ENCODE peak calls at places on chromosomes 2 and 18, in six cellular contexts. L, Z, V, M, T and A are unnamed samples.

GRCh38 chr2:229849073-229849472 is 72.7 kb downstream of the TRIP12 start:
- DNase-seq in L (no peak), Z (no peak), V (no peak), M (no peak), T (no peak), A (no peak)

GRCh38 chr2:25164526-25164925 is 3.9 kb downstream of the POMC start:
- DNase-seq in L (no peak), Z (no peak), V (no peak), M (no peak), T (no peak), A (no peak)

GRCh38 chr18:59343916-59344315 is 15.1 kb downstream of the LMAN1 start:
- DNase-seq in L (no peak), Z (no peak), V (no peak), M (no peak), T (no peak), A (no peak)

GRCh38 chr2:41764919-41765318 is 282.9 kb upstream of the PKDCC start:
- DNase-seq in L (no peak), Z (no peak), V (no peak), M (no peak), T (no peak), A (no peak)

GRCh38 chr2:54757496-54757895 is 34.0 kb downstream of the EML6 start:
- DNase-seq in L (no peak), Z (no peak), V (no peak), M (no peak), T (no peak), A (no peak)

GRCh38 chr2:169765523-169765922 is 31.9 kb downstream of the KLHL23 start:
- DNase-seq in L (no peak), Z (no peak), V (no peak), M (peak; percentile 52), T (no peak), A (no peak)

GRCh38 chr2:178200331-178200730 is 6.0 kb downstream of the OSBPL6 start:
- DNase-seq in L (no peak), Z (no peak), V (no peak), M (no peak), T (no peak), A (no peak)

GRCh38 chr2:166593403-166593802 is 99.4 kb upstream of the SCN7A start:
- DNase-seq in L (no peak), Z (no peak), V (no peak), M (no peak), T (no peak), A (no peak)

GRCh38 chr18:8960740-8961657 is 141.5 kb upstream of the NDUFV2 start:
- DNase-seq in L (no peak), Z (no peak), V (no peak), M (peak; percentile 77), T (no peak), A (no peak)

GRCh38 chr2:152600698-152601097 is 116.6 kb downstream of the PRPF40A start:
- DNase-seq in L (no peak), Z (no peak), V (no peak), M (no peak), T (no peak), A (no peak)

GRCh38 chr2:24559714-24560113 is 68.7 kb downstream of the NCOA1 start:
- DNase-seq in L (no peak), Z (no peak), V (no peak), M (no peak), T (no peak), A (no peak)

GRCh38 chr2:74415762-74416395 is 5.5 kb downstream of the C2orf81 start:
- DNase-seq in L (no peak), Z (no peak), V (no peak), M (no peak), T (no peak), A (no peak)

GRCh38 chr2:206824219-206824618 is 58.8 kb downstream of the FASTKD2 start:
- DNase-seq in L (no peak), Z (no peak), V (no peak), M (no peak), T (no peak), A (no peak)

GRCh38 chr2:169395821-169396374 is 33.6 kb upstream of the LRP2 start:
- DNase-seq in L (no peak), Z (no peak), V (no peak), M (no peak), T (no peak), A (no peak)

GRCh38 chr2:184689633-184690032 is 91.3 kb downstream of the ZNF804A start:
- DNase-seq in L (no peak), Z (no peak), V (no peak), M (no peak), T (no peak), A (no peak)

GRCh38 chr2:132443106-132443505 is 26.5 kb downstream of the GPR39 start:
- DNase-seq in L (no peak), Z (no peak), V (no peak), M (no peak), T (no peak), A (no peak)

GRCh38 chr2:137348301-137348700 is 583.0 kb downstream of the THSD7B start:
- DNase-seq in L (no peak), Z (no peak), V (no peak), M (no peak), T (no peak), A (no peak)

GRCh38 chr2:38498039-38498438 is 104.7 kb downstream of the HNRNPLL start:
- DNase-seq in L (no peak), Z (no peak), V (no peak), M (peak; percentile 34), T (no peak), A (no peak)

GRCh38 chr2:196322963-196323810 is 151.8 kb upstream of the STK17B start:
- DNase-seq in L (no peak), Z (no peak), V (no peak), M (no peak), T (no peak), A (no peak)

GRCh38 chr18:74682141-74682997 is 84.7 kb downstream of the ZNF407 start:
- DNase-seq in L (no peak), Z (no peak), V (no peak), M (no peak), T (no peak), A (no peak)

GRCh38 chr2:201887851-201888451 is 81.6 kb downstream of the CDK15 start:
- DNase-seq in L (no peak), Z (no peak), V (no peak), M (no peak), T (no peak), A (no peak)

GRCh38 chr2:110858135-110858737 is 125.9 kb downstream of the ACOXL start:
- DNase-seq in L (no peak), Z (peak; percentile 69), V (no peak), M (no peak), T (no peak), A (no peak)

GRCh38 chr2:198098386-198098785 is 294.0 kb downstream of the PLCL1 start:
- DNase-seq in L (no peak), Z (no peak), V (no peak), M (no peak), T (no peak), A (no peak)

GRCh38 chr2:32135409-32135808 is 30.3 kb upstream of the SLC30A6 start:
- DNase-seq in L (peak; percentile 79), Z (no peak), V (peak; percentile 61), M (peak; percentile 68), T (no peak), A (peak; percentile 24)

GRCh38 chr2:84424152-84424551 is 34.9 kb downstream of the SUCLG1 start:
- DNase-seq in L (no peak), Z (no peak), V (no peak), M (no peak), T (no peak), A (peak; percentile 3)

GRCh38 chr18:40404284-40404683 is 1550.8 kb upstream of the PIK3C3 start:
- DNase-seq in L (no peak), Z (no peak), V (no peak), M (no peak), T (no peak), A (no peak)

GRCh38 chr18:43662657-43663056 is 385.4 kb upstream of the SYT4 start:
- DNase-seq in L (no peak), Z (no peak), V (no peak), M (no peak), T (no peak), A (no peak)

GRCh38 chr18:6881034-6881800 is 151.7 kb downstream of the ARHGAP28 start:
- DNase-seq in L (no peak), Z (no peak), V (no peak), M (no peak), T (no peak), A (no peak)

GRCh38 chr2:50546790-50547189 is 485.1 kb downstream of the NRXN1 start:
- DNase-seq in L (no peak), Z (no peak), V (no peak), M (no peak), T (no peak), A (no peak)

DNA sequence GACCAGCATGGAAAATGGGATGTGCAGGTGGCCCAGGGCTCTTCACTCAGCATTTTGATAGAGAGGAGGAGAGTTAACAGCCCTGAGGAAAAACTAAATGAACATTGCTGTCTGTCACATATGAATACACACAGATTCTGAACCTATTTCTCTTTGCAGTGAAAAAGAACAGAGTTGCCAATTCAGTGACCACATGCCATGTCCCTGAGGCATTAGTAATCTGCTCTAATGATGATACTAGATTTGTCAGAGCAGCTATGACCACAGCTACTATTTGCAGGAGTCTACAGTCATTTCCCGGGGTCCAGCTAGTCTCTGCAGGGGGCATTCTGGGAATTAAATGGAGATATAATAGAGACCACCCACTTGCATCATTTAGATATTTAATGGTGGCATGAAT is 267.6 kb downstream of the TMX3 start:
- DNase-seq in L (no peak), Z (no peak), V (no peak), M (no peak), T (no peak), A (no peak)
- TF ChIP-seq JUND in L (no peak), Z (no peak), V (no peak), M (no peak), T (no peak), A (no peak)

GRCh38 chr18:49728542-49728941 is 84.8 kb downstream of the ACAA2 start:
- DNase-seq in L (peak; percentile 47), Z (no peak), V (peak; percentile 46), M (peak; percentile 35), T (peak; percentile 90), A (no peak)
- TF ChIP-seq JUND in L (no peak), Z (no peak), V (no peak), M (no peak), T (no peak), A (no peak)

GRCh38 chr2:218146056-218146455 is 20.2 kb downstream of the CXCR2 start:
- DNase-seq in L (no peak), Z (no peak), V (no peak), M (no peak), T (no peak), A (peak; percentile 52)
- TF ChIP-seq JUND in L (no peak), Z (no peak), V (no peak), M (no peak), T (no peak), A (no peak)

DNA sequence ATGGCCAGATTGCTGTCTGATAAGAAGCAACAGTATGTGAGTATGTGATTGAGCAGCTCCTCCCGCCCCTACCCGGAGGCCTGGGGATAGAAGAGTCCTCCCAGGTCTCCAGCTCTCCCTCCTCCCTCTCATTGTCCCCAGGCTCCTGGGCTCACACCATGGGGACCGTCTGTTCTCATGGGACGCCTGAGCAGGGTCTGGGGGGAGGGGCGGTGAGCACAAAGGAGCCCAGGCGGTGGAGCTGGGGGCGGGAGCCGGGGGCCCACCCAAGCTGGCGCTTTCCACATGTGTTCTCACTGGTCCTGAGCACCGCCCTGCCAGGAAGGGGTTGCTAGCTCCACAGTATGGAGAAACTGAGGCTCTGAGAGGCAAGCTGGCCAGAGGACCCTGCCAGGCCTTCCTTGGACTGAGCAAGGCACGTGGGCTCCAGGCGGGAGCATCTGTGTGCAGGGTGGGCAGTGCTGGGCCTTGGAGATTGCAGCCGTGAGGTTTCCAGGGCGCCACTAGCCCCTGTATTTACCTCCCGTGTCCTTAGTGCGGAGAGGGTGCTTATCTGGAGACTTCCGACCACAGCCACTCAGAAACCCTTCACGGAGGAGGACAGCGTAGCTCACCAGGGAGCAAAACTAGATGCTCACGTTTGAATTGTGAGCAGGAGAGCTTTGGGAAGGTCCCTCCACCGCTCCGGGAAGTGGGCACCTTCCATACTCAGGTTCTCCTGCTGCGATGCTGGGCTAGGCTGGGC is 37.4 kb downstream of the PDIA6 start:
- DNase-seq in L (no peak), Z (no peak), V (no peak), M (no peak), T (no peak), A (no peak)
- TF ChIP-seq JUND in L (no peak), Z (no peak), V (no peak), M (no peak), T (no peak), A (no peak)